ENCODE peak calls at places on chromosomes 5 and 9, in ten cellular contexts. T is NCI-H226; D is NCI-H1694 treated with DMSO at 0.1 percent for 48 hours; L is HEK293T; A is spleen; K is stimulated activated CD8-positive, alpha-beta memory T cell treated with anti-CD3 and anti-CD28 coated beads, Interleukin-15, amount 100 ng/mL, for 24 hours; Q is CD8-positive, alpha-beta T cell; F is DND-41; V is glutamatergic neuron; S is EL. H is an unnamed sample.

GRCh38 chr5:102700126-102700851 is 54.8 kb upstream of the PAM start:
- DNase-seq in T (no peak), D (peak), L (no peak), A (no peak), K (no peak), Q (no peak), F (no peak), V (no peak), S (no peak), H (no peak)

GRCh38 chr5:7762267-7762666 is 88.7 kb downstream of the CFAP90 start:
- DNase-seq in T (no peak), D (no peak), L (no peak), A (no peak), K (no peak), Q (no peak), F (no peak), V (no peak), S (no peak), H (no peak)

GRCh38 chr5:57532513-57533497 is 50.2 kb upstream of the ACTBL2 start:
- DNase-seq in T (peak), D (no peak), L (no peak), A (no peak), K (no peak), Q (no peak), F (no peak), V (no peak), S (peak), H (no peak)

GRCh38 chr5:17679597-17680187 is 45.4 kb downstream of the TAF11L14 start:
- DNase-seq in T (no peak), D (no peak), L (no peak), A (no peak), K (no peak), Q (no peak), F (no peak), V (no peak), S (no peak), H (no peak)

GRCh38 chr5:40410939-40411635 is 268.6 kb upstream of the PTGER4 start:
- DNase-seq in T (peak), D (no peak), L (no peak), A (no peak), K (no peak), Q (no peak), F (no peak), V (no peak), S (peak), H (no peak)

GRCh38 chr5:85967681-85968080 is 650.1 kb upstream of the COX7C start:
- DNase-seq in T (no peak), D (no peak), L (no peak), A (no peak), K (no peak), Q (no peak), F (no peak), V (no peak), S (no peak), H (no peak)

GRCh38 chr5:105670586-105670985 is 2000.2 kb downstream of the EFNA5 start:
- DNase-seq in T (peak), D (no peak), L (no peak), A (no peak), K (no peak), Q (no peak), F (no peak), V (no peak), S (no peak), H (no peak)

GRCh38 chr9:22165144-22165543 is 156.0 kb upstream of the CDKN2B start:
- DNase-seq in T (no peak), D (no peak), L (no peak), A (no peak), K (no peak), Q (no peak), F (no peak), V (no peak), S (peak), H (peak)

GRCh38 chr5:125412561-125413535 is 666.4 kb upstream of the ZNF608 start:
- DNase-seq in T (no peak), D (peak), L (peak), A (peak), K (no peak), Q (no peak), F (no peak), V (peak), S (peak), H (peak)